ENCODE peak calls at places on chromosomes 11 and 22, in nine cellular contexts. One of them, this sample, is unnamed.

GRCh38 chr11:21654091-21654490 is 538.8 kb upstream of the ANO5 start:
- DNase-seq in endothelial cell of umbilical vein: no peak
- DNase-seq in HL-60: no peak
- DNase-seq in uterus: no peak
- DNase-seq in psoas muscle: no peak
- DNase-seq in IMR-90: no peak
- DNase-seq in suprapubic skin: no peak
- DNase-seq in cardiac muscle cell: no peak
- DNase-seq in RWPE1: no peak
- DNase-seq in this sample: no peak

GRCh38 chr11:105071060-105071732 is 26.1 kb upstream of the CARD16 start:
- DNase-seq in RWPE1: no peak
- DNase-seq in IMR-90: no peak
- DNase-seq in suprapubic skin: no peak
- DNase-seq in endothelial cell of umbilical vein: no peak
- DNase-seq in uterus: no peak
- DNase-seq in HL-60: no peak
- DNase-seq in cardiac muscle cell: no peak
- DNase-seq in psoas muscle: no peak
- DNase-seq in this sample: no peak

GRCh38 chr11:8383627-8384026 is 119.9 kb upstream of the LMO1 start:
- DNase-seq in HL-60: no peak
- DNase-seq in suprapubic skin: no peak
- DNase-seq in cardiac muscle cell: no peak
- DNase-seq in psoas muscle: no peak
- DNase-seq in endothelial cell of umbilical vein: no peak
- DNase-seq in uterus: no peak
- DNase-seq in IMR-90: no peak
- DNase-seq in RWPE1: no peak
- DNase-seq in this sample: no peak

GRCh38 chr22:32306561-32306960 is 51.1 kb upstream of the RFPL3 start:
- DNase-seq in HL-60: no peak
- DNase-seq in RWPE1: no peak
- DNase-seq in psoas muscle: no peak
- DNase-seq in uterus: no peak
- DNase-seq in suprapubic skin: no peak
- DNase-seq in IMR-90: no peak
- DNase-seq in cardiac muscle cell: no peak
- DNase-seq in endothelial cell of umbilical vein: no peak
- DNase-seq in this sample: no peak

GRCh38 chr11:101327908-101328307 is 198.3 kb upstream of the PGR start:
- DNase-seq in endothelial cell of umbilical vein: no peak
- DNase-seq in RWPE1: no peak
- DNase-seq in IMR-90: peak; percentile 8
- DNase-seq in psoas muscle: no peak
- DNase-seq in HL-60: peak; percentile 14
- DNase-seq in uterus: no peak
- DNase-seq in suprapubic skin: no peak
- DNase-seq in cardiac muscle cell: no peak
- DNase-seq in this sample: no peak

GRCh38 chr11:128279861-128280260 is 307.5 kb downstream of the ETS1 start:
- DNase-seq in endothelial cell of umbilical vein: no peak
- DNase-seq in cardiac muscle cell: no peak
- DNase-seq in RWPE1: peak; percentile 3
- DNase-seq in psoas muscle: no peak
- DNase-seq in HL-60: no peak
- DNase-seq in suprapubic skin: no peak
- DNase-seq in IMR-90: peak; percentile 35
- DNase-seq in uterus: no peak
- DNase-seq in this sample: no peak

GRCh38 chr11:130055637-130056036 is 14.1 kb upstream of the APLP2 start:
- DNase-seq in psoas muscle: no peak
- DNase-seq in endothelial cell of umbilical vein: no peak
- DNase-seq in IMR-90: no peak
- DNase-seq in RWPE1: peak; percentile 29
- DNase-seq in cardiac muscle cell: no peak
- DNase-seq in suprapubic skin: no peak
- DNase-seq in uterus: no peak
- DNase-seq in HL-60: no peak
- DNase-seq in this sample: no peak

GRCh38 chr22:46769191-46769675 is 6.8 kb downstream of the TBC1D22A start:
- DNase-seq in uterus: no peak
- DNase-seq in psoas muscle: peak; percentile 84
- DNase-seq in RWPE1: no peak
- DNase-seq in endothelial cell of umbilical vein: no peak
- DNase-seq in suprapubic skin: peak; percentile 44
- DNase-seq in IMR-90: no peak
- DNase-seq in HL-60: no peak
- DNase-seq in cardiac muscle cell: no peak
- DNase-seq in this sample: no peak

GRCh38 chr11:66047541-66048365 is 1.2 kb downstream of the GAL3ST3 start:
- DNase-seq in psoas muscle: no peak
- DNase-seq in IMR-90: no peak
- DNase-seq in uterus: no peak
- DNase-seq in RWPE1: no peak
- DNase-seq in suprapubic skin: no peak
- DNase-seq in HL-60: no peak
- DNase-seq in cardiac muscle cell: no peak
- DNase-seq in endothelial cell of umbilical vein: no peak
- DNase-seq in this sample: no peak

GRCh38 chr11:111006207-111006606 is 239.3 kb upstream of the POU2AF2 start:
- DNase-seq in cardiac muscle cell: no peak
- DNase-seq in suprapubic skin: no peak
- DNase-seq in HL-60: no peak
- DNase-seq in psoas muscle: no peak
- DNase-seq in RWPE1: no peak
- DNase-seq in IMR-90: no peak
- DNase-seq in endothelial cell of umbilical vein: no peak
- DNase-seq in uterus: no peak
- DNase-seq in this sample: no peak
- H3K27ac ChIP-seq in cardiac muscle cell: no peak overlapping the region
- H3K27ac ChIP-seq in suprapubic skin: no peak overlapping the region
- H3K27ac ChIP-seq in HL-60: no peak overlapping the region
- H3K27ac ChIP-seq in psoas muscle: no peak overlapping the region
- H3K27ac ChIP-seq in RWPE1: no peak overlapping the region
- H3K27ac ChIP-seq in IMR-90: no peak overlapping the region
- H3K27ac ChIP-seq in endothelial cell of umbilical vein: no peak overlapping the region
- H3K27ac ChIP-seq in uterus: no peak overlapping the region
- H3K27ac ChIP-seq in this sample: no peak overlapping the region

GRCh38 chr11:119691020-119691666 is 37.9 kb downstream of the NECTIN1 start:
- DNase-seq in psoas muscle: no peak
- DNase-seq in endothelial cell of umbilical vein: no peak
- DNase-seq in RWPE1: no peak
- DNase-seq in suprapubic skin: no peak
- DNase-seq in IMR-90: no peak
- DNase-seq in uterus: no peak
- DNase-seq in HL-60: no peak
- DNase-seq in cardiac muscle cell: no peak
- DNase-seq in this sample: no peak
- TF ChIP-seq CTCF in psoas muscle: no peak
- TF ChIP-seq CTCF in endothelial cell of umbilical vein: peak; percentile 4
- TF ChIP-seq CTCF in RWPE1: no peak
- TF ChIP-seq CTCF in suprapubic skin: no peak
- TF ChIP-seq CTCF in IMR-90: peak; percentile 9
- TF ChIP-seq CTCF in uterus: no peak
- TF ChIP-seq CTCF in HL-60: no peak
- TF ChIP-seq CTCF in cardiac muscle cell: peak; percentile 15
- TF ChIP-seq CTCF in this sample: peak; percentile 42

DNA sequence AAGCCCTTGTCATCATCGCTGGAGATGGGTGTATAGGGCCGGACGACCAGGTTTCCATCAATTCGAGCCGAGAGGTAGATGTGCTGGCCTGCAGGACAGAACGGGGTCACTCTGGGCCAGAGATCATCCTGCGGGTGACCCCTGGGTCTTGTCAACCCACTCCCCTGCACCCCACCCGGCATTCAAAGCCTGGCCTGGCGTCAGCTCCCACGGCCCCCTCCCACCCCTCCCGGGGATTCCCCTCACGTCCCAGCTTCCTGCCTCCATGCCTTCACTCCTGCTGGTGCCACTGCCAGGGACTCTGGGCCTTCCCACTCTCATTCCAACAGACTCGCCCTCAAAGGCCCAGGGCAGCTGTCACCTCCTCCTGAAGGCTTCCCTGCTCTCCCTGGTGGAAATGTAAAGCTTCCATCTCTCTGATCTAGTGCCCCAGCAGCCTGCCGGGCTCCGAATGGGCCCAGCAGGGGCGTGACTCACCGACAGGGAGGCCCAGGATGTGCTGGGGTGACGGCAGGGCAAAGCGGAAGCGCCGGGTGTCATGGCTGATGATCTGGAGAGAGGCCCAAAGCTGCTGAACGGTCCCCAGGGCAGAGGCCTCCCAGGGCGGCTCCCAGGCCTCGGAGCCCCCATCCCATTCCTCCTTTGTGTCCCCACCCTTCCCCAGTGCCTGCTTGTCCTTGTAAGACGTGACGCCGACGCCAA is 9.3 kb downstream of the ATP5MGL start:
- DNase-seq in uterus: no peak
- DNase-seq in IMR-90: no peak
- DNase-seq in RWPE1: peak; percentile 73
- DNase-seq in psoas muscle: no peak
- DNase-seq in HL-60: no peak
- DNase-seq in suprapubic skin: no peak
- DNase-seq in cardiac muscle cell: no peak
- DNase-seq in endothelial cell of umbilical vein: no peak
- DNase-seq in this sample: no peak
- H3K27ac ChIP-seq in uterus: no peak overlapping the region
- H3K27ac ChIP-seq in IMR-90: no peak overlapping the region
- H3K27ac ChIP-seq in RWPE1: peak overlapping the region; percentile 100
- H3K27ac ChIP-seq in psoas muscle: no peak overlapping the region
- H3K27ac ChIP-seq in HL-60: no peak overlapping the region
- H3K27ac ChIP-seq in suprapubic skin: no peak overlapping the region
- H3K27ac ChIP-seq in cardiac muscle cell: no peak overlapping the region
- H3K27ac ChIP-seq in endothelial cell of umbilical vein: no peak overlapping the region
- H3K27ac ChIP-seq in this sample: peak overlapping the region; percentile 40

GRCh38 chr11:78266451-78266850 is 77.7 kb downstream of the USP35 start:
- DNase-seq in cardiac muscle cell: no peak
- DNase-seq in suprapubic skin: no peak
- DNase-seq in psoas muscle: no peak
- DNase-seq in IMR-90: no peak
- DNase-seq in endothelial cell of umbilical vein: no peak
- DNase-seq in uterus: no peak
- DNase-seq in RWPE1: no peak
- DNase-seq in HL-60: no peak
- DNase-seq in this sample: no peak
- TF ChIP-seq CTCF in cardiac muscle cell: no peak
- TF ChIP-seq CTCF in suprapubic skin: no peak
- TF ChIP-seq CTCF in psoas muscle: no peak
- TF ChIP-seq CTCF in IMR-90: no peak
- TF ChIP-seq CTCF in endothelial cell of umbilical vein: no peak
- TF ChIP-seq CTCF in uterus: no peak
- TF ChIP-seq CTCF in RWPE1: no peak
- TF ChIP-seq CTCF in HL-60: no peak
- TF ChIP-seq CTCF in this sample: no peak

GRCh38 chr11:118715837-118716260 is 36.4 kb upstream of the TREH start:
- DNase-seq in cardiac muscle cell: no peak
- DNase-seq in RWPE1: no peak
- DNase-seq in psoas muscle: no peak
- DNase-seq in suprapubic skin: no peak
- DNase-seq in endothelial cell of umbilical vein: peak; percentile 71
- DNase-seq in HL-60: no peak
- DNase-seq in uterus: peak; percentile 24
- DNase-seq in IMR-90: no peak
- DNase-seq in this sample: no peak
- H3K27ac ChIP-seq in cardiac muscle cell: peak overlapping the region; percentile 40
- H3K27ac ChIP-seq in RWPE1: no peak overlapping the region
- H3K27ac ChIP-seq in psoas muscle: no peak overlapping the region
- H3K27ac ChIP-seq in suprapubic skin: no peak overlapping the region
- H3K27ac ChIP-seq in endothelial cell of umbilical vein: no peak overlapping the region
- H3K27ac ChIP-seq in HL-60: no peak overlapping the region
- H3K27ac ChIP-seq in uterus: peak overlapping the region; percentile 42
- H3K27ac ChIP-seq in IMR-90: no peak overlapping the region
- H3K27ac ChIP-seq in this sample: no peak overlapping the region

GRCh38 chr11:68380786-68381622 is 68.6 kb downstream of the LRP5 start:
- DNase-seq in HL-60: no peak
- DNase-seq in cardiac muscle cell: no peak
- DNase-seq in endothelial cell of umbilical vein: peak; percentile 55
- DNase-seq in psoas muscle: peak; percentile 54
- DNase-seq in uterus: peak; percentile 49
- DNase-seq in RWPE1: no peak
- DNase-seq in IMR-90: peak; percentile 11
- DNase-seq in suprapubic skin: no peak
- DNase-seq in this sample: no peak
- TF ChIP-seq CTCF in HL-60: no peak
- TF ChIP-seq CTCF in cardiac muscle cell: no peak
- TF ChIP-seq CTCF in endothelial cell of umbilical vein: no peak
- TF ChIP-seq CTCF in psoas muscle: no peak
- TF ChIP-seq CTCF in uterus: peak; percentile 10
- TF ChIP-seq CTCF in RWPE1: no peak
- TF ChIP-seq CTCF in IMR-90: no peak
- TF ChIP-seq CTCF in suprapubic skin: no peak
- TF ChIP-seq CTCF in this sample: no peak

GRCh38 chr22:50314081-50314454 is 6.6 kb upstream of the PLXNB2 start:
- DNase-seq in cardiac muscle cell: no peak
- DNase-seq in endothelial cell of umbilical vein: no peak
- DNase-seq in HL-60: no peak
- DNase-seq in IMR-90: no peak
- DNase-seq in suprapubic skin: no peak
- DNase-seq in RWPE1: no peak
- DNase-seq in psoas muscle: no peak
- DNase-seq in uterus: no peak
- DNase-seq in this sample: no peak
- H3K27ac ChIP-seq in cardiac muscle cell: no peak overlapping the region
- H3K27ac ChIP-seq in endothelial cell of umbilical vein: no peak overlapping the region
- H3K27ac ChIP-seq in HL-60: peak overlapping the region; percentile 17
- H3K27ac ChIP-seq in IMR-90: no peak overlapping the region
- H3K27ac ChIP-seq in suprapubic skin: no peak overlapping the region
- H3K27ac ChIP-seq in RWPE1: peak overlapping the region; percentile 69
- H3K27ac ChIP-seq in psoas muscle: no peak overlapping the region
- H3K27ac ChIP-seq in uterus: no peak overlapping the region
- H3K27ac ChIP-seq in this sample: no peak overlapping the region

DNA sequence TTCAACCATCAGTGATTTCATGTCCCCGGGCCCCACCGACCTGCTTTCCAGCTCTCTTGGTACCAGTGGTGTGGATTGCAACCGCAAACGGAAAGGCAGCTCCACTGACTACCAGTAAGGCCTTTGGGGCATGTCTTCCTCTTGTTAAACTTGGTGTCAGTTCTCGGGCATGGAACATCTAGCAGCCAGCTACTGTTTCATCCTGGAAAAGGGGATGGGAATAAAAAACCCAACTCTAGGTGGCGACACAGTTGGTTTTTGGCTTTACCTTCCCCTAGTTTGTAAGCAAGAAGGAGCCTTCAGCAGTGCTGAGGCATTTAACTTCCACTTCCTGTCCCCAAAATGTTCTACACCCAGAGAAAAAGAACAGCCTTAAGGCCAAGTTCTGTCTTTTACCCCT is 76.7 kb downstream of the BMAL1 start:
- DNase-seq in suprapubic skin: no peak
- DNase-seq in RWPE1: no peak
- DNase-seq in endothelial cell of umbilical vein: peak; percentile 44
- DNase-seq in psoas muscle: no peak
- DNase-seq in IMR-90: peak; percentile 29
- DNase-seq in HL-60: peak; percentile 11
- DNase-seq in uterus: no peak
- DNase-seq in cardiac muscle cell: peak; percentile 37
- DNase-seq in this sample: no peak
- TF ChIP-seq CTCF in suprapubic skin: no peak
- TF ChIP-seq CTCF in RWPE1: no peak
- TF ChIP-seq CTCF in endothelial cell of umbilical vein: peak; percentile 46
- TF ChIP-seq CTCF in psoas muscle: no peak
- TF ChIP-seq CTCF in IMR-90: peak; percentile 45
- TF ChIP-seq CTCF in HL-60: peak; percentile 27
- TF ChIP-seq CTCF in uterus: no peak
- TF ChIP-seq CTCF in cardiac muscle cell: peak; percentile 49
- TF ChIP-seq CTCF in this sample: peak; percentile 53